ENCODE peak calls at places on chromosome 14, in nine cellular contexts. J, D, U, Q, N, R, T, H and Y are unnamed samples.

GRCh38 chr14:65084554-65085190 is 17.6 kb downstream of the MAX start:
- DNase-seq in H (no peak), J (no peak), T (no peak), Q (no peak), R (no peak), D (no peak), N (no peak), U (no peak), Y (no peak)

GRCh38 chr14:102775855-102776760 is 1.1 kb upstream of the TRAF3 start:
- DNase-seq in U (peak), D (peak), Q (peak), J (no peak), T (peak), H (peak), N (no peak), R (no peak), Y (no peak)

GRCh38 chr14:91858536-91859275 is 8.6 kb downstream of the TC2N start:
- DNase-seq in U (peak), R (peak), J (no peak), H (peak), Q (no peak), T (peak), N (no peak), D (no peak), Y (no peak)

GRCh38 chr14:99612065-99612736 is 8.2 kb upstream of the CCDC85C start:
- DNase-seq in R (no peak), D (no peak), Q (no peak), H (no peak), T (no peak), J (no peak), U (peak), N (no peak), Y (no peak)

GRCh38 chr14:61662437-61663311 is 32.6 kb upstream of the HIF1A start:
- DNase-seq in J (no peak), H (peak), R (peak), N (no peak), U (peak), Q (no peak), T (peak), D (no peak), Y (peak)

GRCh38 chr14:28361486-28361885 is 405.1 kb upstream of the FOXG1 start:
- DNase-seq in J (no peak), T (no peak), H (no peak), D (no peak), U (no peak), N (no peak), R (peak), Q (no peak), Y (no peak)

GRCh38 chr14:23550827-23551265 is 719 bp downstream of the ZFHX2 start:
- DNase-seq in D (peak), R (no peak), H (no peak), N (no peak), J (peak), U (no peak), T (peak), Q (no peak), Y (no peak)

GRCh38 chr14:100294213-100294962 is 11.9 kb downstream of the SLC25A29 start:
- DNase-seq in J (peak), R (no peak), H (no peak), D (no peak), N (no peak), U (no peak), T (no peak), Q (no peak), Y (no peak)

GRCh38 chr14:32744811-32745445 is 193.8 kb upstream of the NPAS3 start:
- DNase-seq in N (no peak), Q (no peak), H (no peak), R (no peak), J (no peak), T (no peak), U (no peak), D (no peak), Y (no peak)

GRCh38 chr14:95389471-95390011 is 69.8 kb upstream of the CLMN start:
- DNase-seq in T (no peak), U (no peak), R (no peak), D (peak), H (no peak), Q (peak), N (no peak), J (no peak), Y (peak)

GRCh38 chr14:22263961-22264360 is 325.1 kb downstream of the DAD1 start:
- DNase-seq in J (no peak), R (peak), D (no peak), H (no peak), U (no peak), N (no peak), T (peak), Q (no peak), Y (no peak)

GRCh38 chr14:22266683-22267082 is 322.3 kb downstream of the DAD1 start:
- DNase-seq in R (no peak), J (no peak), H (no peak), U (no peak), D (no peak), N (no peak), Q (no peak), T (no peak), Y (no peak)

GRCh38 chr14:22264759-22265158 is 324.3 kb downstream of the DAD1 start:
- DNase-seq in N (no peak), R (no peak), Q (no peak), D (no peak), J (no peak), T (no peak), U (no peak), H (no peak), Y (no peak)

GRCh38 chr14:22266141-22266442 is 322.9 kb downstream of the DAD1 start:
- DNase-seq in R (no peak), H (no peak), T (peak), N (no peak), D (no peak), J (no peak), Q (no peak), U (no peak), Y (no peak)

GRCh38 chr14:22265319-22266140 is 323.5 kb downstream of the DAD1 start:
- DNase-seq in T (peak), H (peak), Q (no peak), D (no peak), N (no peak), U (peak), J (no peak), R (peak), Y (peak)
- H3K4me3 ChIP-seq in T (no peak), H (no peak), Q (no peak), D (no peak), N (no peak), U (no peak), J (no peak), R (no peak), Y (no peak)

DNA sequence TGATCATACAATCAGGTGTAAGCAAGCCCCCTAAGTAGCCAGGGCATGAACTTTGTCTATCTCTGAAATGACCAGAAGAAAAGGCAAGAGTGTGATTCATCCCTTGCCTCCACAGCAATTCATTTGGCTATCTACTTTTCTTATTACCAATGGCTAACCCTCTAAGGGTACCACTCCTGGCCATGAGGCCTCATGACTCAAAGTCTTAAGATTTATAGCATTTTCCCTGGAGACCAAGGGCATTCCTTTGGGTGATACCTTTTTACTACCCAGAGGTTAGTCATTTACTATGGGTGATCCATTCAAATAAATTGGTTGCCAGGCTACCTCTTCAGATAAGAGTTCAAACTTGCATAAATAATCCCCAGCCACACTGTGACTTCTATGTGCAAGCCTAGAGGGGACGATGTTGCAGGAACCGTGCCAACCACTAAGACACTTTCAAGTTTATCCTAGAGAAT is 1.5 kb upstream of the LGALS3 start:
- DNase-seq in U (peak), Q (no peak), N (no peak), D (no peak), J (no peak), R (no peak), T (peak), H (peak), Y (no peak)
- H3K27ac ChIP-seq in U (peak), Q (no peak), N (peak), D (no peak), J (no peak), R (no peak), T (no peak), H (no peak), Y (no peak)

DNA sequence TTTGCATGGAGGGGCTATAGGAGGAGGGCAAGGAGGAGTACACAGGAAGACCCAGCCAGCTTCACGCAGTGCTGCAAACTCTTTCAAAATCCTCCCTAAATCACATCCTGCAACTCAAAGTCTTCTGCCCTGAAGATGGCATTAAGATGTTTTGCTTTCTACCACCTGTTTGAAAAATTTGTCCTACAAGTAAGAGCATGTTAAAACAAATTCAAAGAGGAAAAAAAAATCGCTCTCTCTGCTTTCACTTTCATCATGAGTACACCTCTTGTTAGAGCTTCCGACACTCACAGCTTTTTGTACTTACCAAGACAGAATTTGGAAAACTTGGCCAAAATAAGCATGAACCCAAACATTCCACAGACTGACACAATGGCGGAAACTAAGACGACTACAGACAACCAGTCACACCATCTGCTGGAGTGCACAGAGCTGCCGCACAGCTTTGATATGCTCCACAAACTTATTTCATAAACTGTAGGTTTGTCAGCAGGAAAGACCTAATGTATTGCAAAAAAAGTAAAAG is 21.3 kb downstream of the GCH1 start:
- DNase-seq in Q (no peak), J (no peak), D (no peak), H (no peak), N (no peak), R (no peak), U (no peak), T (peak), Y (no peak)
- H3K4me3 ChIP-seq in Q (peak), J (peak), D (peak), H (peak), N (peak), R (no peak), U (no peak), T (peak), Y (peak)

GRCh38 chr14:72615511-72616121 is 278.3 kb downstream of the DPF3 start:
- DNase-seq in D (no peak), N (no peak), H (peak), R (peak), U (no peak), Q (no peak), T (peak), J (no peak), Y (no peak)
- H3K27ac ChIP-seq in D (peak), N (no peak), H (peak), R (no peak), U (peak), Q (no peak), T (peak), J (no peak), Y (no peak)